ENCODE peak calls at places on chromosomes 12 and 14, in ten cellular contexts. A is psoas muscle, O is hepatocyte, P is right atrium auricular region, V is body of pancreas, D is IMR-90, L is pancreas, G is upper lobe of left lung, S is fibroblast of lung, F is heart right ventricle. R is an unnamed sample.
A peak's percentile ranks its signal among the peaks of the same experiment; 100 is the strongest.

GRCh38 chr14:72636871-72637270 is 257.0 kb downstream of the DPF3 start:
- DNase-seq in A (no peak), O (no peak), P (no peak), V (no peak), D (no peak), L (no peak), G (no peak), S (no peak), F (no peak), R (no peak)

GRCh38 chr12:93583993-93584392 is 11.5 kb downstream of the SOCS2 start:
- DNase-seq in A (no peak), O (no peak), P (no peak), V (no peak), D (no peak), L (no peak), G (no peak), S (no peak), F (no peak), R (no peak)

GRCh38 chr14:100523536-100524025 is 63.6 kb downstream of the BEGAIN start:
- DNase-seq in A (no peak), O (no peak), P (peak; percentile 49), V (no peak), D (no peak), L (peak; percentile 42), G (no peak), S (no peak), F (no peak), R (peak; percentile 45)

GRCh38 chr12:91180577-91180976 is 2.0 kb downstream of the DCN start:
- DNase-seq in A (no peak), O (peak; percentile 33), P (no peak), V (no peak), D (peak; percentile 78), L (no peak), G (no peak), S (peak; percentile 86), F (no peak), R (no peak)

GRCh38 chr14:95432152-95433093 is 84.0 kb downstream of the SYNE3 start:
- DNase-seq in A (peak; percentile 73), O (peak; percentile 74), P (no peak), V (peak; percentile 67), D (peak; percentile 6), L (peak; percentile 88), G (no peak), S (peak; percentile 23), F (peak; percentile 60), R (no peak)

GRCh38 chr14:79842270-79842669 is 369.0 kb downstream of the DIO2 start:
- DNase-seq in A (peak; percentile 60), O (peak; percentile 58), P (peak; percentile 73), V (peak; percentile 17), D (peak; percentile 92), L (no peak), G (peak; percentile 20), S (peak; percentile 91), F (no peak), R (no peak)

GRCh38 chr12:50314629-50315312 is 31.5 kb upstream of the LIMA1 start:
- DNase-seq in A (no peak), O (peak; percentile 49), P (no peak), V (no peak), D (peak; percentile 80), L (no peak), G (no peak), S (peak; percentile 57), F (no peak), R (no peak)

GRCh38 chr12:45504606-45505005 is 224.9 kb upstream of the ARID2 start:
- DNase-seq in A (no peak), O (no peak), P (no peak), V (no peak), D (no peak), L (no peak), G (no peak), S (no peak), F (no peak), R (no peak)

GRCh38 chr14:103056322-103057027 is 874 bp downstream of the CDC42BPB start:
- DNase-seq in A (peak; percentile 85), O (peak; percentile 87), P (peak; percentile 72), V (peak; percentile 54), D (peak; percentile 55), L (peak; percentile 87), G (peak; percentile 64), S (peak; percentile 64), F (peak; percentile 82), R (peak; percentile 85)

DNA sequence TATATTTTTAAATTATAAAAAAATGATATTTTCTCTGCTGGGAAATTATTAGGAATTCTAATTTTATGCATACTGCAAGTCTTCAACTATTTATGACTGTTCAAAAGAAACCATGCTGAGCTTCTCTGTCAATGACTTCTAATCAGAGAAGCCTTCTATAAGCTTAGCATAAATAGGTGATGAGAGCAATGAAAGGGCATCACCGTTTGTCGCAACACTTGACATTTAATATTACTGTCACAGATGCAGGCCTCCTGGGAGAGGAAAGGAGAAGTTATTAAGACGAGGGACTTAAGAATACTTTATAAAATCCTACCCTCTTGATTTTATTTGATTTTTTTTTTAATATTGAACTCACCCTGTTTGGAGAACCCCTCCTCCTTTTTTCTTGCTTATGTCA is 69.8 kb downstream of the CAPZA3 start:
- DNase-seq in A (no peak), O (no peak), P (no peak), V (no peak), D (no peak), L (no peak), G (no peak), S (no peak), F (no peak), R (no peak)
- H3K27me3 ChIP-seq in A (no peaks in the 10 kb centered on the region), O (no peaks in the 10 kb centered on the region), P (no peaks in the 10 kb centered on the region), V (no peaks in the 10 kb centered on the region), D (no peaks in the 10 kb centered on the region), L (no peaks in the 10 kb centered on the region), G (no peaks in the 10 kb centered on the region), S (no peaks in the 10 kb centered on the region), F (no peaks in the 10 kb centered on the region), R (no peaks in the 10 kb centered on the region)

DNA sequence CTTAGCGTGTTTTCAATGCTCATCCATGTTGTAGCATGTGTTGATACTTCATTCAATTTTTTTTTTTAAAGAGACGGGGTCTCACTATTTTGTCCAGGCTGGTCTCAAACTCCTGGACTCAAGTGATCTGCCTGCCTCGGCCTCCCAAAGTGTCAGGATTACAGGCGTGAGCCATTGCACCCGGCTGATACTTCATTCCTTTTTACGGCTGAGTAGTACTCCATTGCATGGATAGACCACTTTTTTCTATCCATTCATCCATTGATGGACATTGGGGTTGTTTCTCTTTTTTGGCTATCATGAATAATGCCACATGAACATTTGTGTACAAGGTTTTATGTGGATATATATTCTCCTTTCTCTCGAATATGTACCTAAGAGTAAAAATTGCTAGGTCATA is 1.2 kb downstream of the P2RX7 start:
- DNase-seq in A (no peak), O (no peak), P (no peak), V (no peak), D (no peak), L (no peak), G (no peak), S (no peak), F (no peak), R (no peak)
- H3K4me3 ChIP-seq in A (no peak overlapping the region), O (no peak overlapping the region), P (no peak overlapping the region), V (no peak overlapping the region), D (no peak overlapping the region), L (no peak overlapping the region), G (no peak overlapping the region), S (no peak overlapping the region), F (no peak overlapping the region), R (peak overlapping the region; percentile 48)

DNA sequence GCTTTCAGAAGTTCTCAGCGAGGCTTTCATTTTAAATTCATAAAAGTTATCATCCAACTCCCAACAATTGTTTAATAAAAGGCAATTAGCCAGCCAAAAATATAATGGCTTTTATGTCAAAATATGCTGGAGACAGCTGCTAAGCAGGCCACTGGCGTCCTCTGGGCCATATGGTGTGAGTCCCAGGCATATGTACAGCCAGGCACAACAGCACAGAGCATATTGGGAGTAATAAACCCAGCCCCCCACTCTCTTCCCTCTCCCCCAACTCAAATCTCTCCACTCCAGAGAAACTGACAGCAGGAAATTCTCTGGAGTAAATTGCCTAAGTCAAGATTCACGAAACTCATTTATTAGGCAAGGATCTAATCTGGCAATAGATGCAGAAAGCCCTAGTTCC is 147.8 kb upstream of the SEL1L start:
- DNase-seq in A (no peak), O (no peak), P (no peak), V (no peak), D (no peak), L (no peak), G (no peak), S (no peak), F (no peak), R (no peak)
- TF ChIP-seq CTCF in A (no peak), O (no peak), P (no peak), V (no peak), D (no peak), L (no peak), G (no peak), S (no peak), F (no peak), R (no peak)

DNA sequence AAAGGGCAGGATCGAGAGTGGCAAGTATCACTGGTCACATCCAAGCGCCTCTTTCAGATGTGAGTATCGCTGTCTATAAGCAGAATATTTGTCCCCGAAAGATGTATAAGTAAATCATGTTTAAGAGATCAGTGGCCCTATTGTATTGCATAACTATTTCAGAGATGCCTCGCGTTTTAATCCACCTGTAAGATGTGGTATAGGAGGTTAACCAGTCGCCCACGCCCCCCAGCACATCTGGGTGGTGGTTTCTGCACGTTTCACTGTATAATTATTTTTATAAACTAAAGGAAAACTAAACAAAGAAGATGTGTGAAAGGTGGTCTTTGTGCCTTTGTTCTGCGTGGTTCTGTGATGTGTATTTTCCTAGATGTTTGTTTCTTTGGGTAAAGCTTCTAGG is 28.9 kb downstream of the RIMBP2 start:
- DNase-seq in A (no peak), O (no peak), P (no peak), V (no peak), D (no peak), L (no peak), G (no peak), S (no peak), F (no peak), R (no peak)
- H3K27me3 ChIP-seq in A (peaks cover 6% of the 10 kb centered on the region), O (no peaks in the 10 kb centered on the region), P (no peaks in the 10 kb centered on the region), V (no peaks in the 10 kb centered on the region), D (no peaks in the 10 kb centered on the region), L (no peaks in the 10 kb centered on the region), G (no peaks in the 10 kb centered on the region), S (no peaks in the 10 kb centered on the region), F (peaks cover 56% of the 10 kb centered on the region), R (peaks cover 14% of the 10 kb centered on the region)

DNA sequence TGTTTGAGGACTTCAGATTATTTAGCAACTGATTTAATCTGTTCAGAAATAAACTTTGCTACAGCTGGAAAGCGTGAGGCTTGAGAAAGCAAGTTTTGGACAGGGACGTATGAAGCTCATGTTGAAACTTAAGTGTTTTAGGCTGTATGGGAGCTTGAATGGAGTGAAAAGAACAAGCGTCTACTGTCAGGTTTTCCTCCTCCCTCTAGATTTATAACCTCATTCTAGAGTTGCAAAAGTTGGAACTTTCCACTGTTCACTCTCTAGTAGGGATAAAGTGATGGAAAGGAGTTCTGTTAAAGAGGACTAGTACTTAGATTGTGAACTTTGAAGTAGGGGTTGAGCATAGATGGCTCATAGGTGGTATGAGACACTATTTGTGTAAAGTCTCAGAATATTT is 1.1 kb downstream of the PRPF39 start:
- DNase-seq in A (no peak), O (peak; percentile 38), P (no peak), V (no peak), D (peak; percentile 46), L (no peak), G (no peak), S (peak; percentile 17), F (no peak), R (no peak)
- H3K4me3 ChIP-seq in A (peak overlapping the region; percentile 88), O (peak overlapping the region; percentile 88), P (no peak overlapping the region), V (peak overlapping the region; percentile 83), D (peak overlapping the region; percentile 70), L (peak overlapping the region; percentile 59), G (no peak overlapping the region), S (peak overlapping the region; percentile 77), F (peak overlapping the region; percentile 72), R (peak overlapping the region; percentile 75)

R was measured in upper lobe of right lung.